ENCODE peak calls at places on chromosomes 13 and 19, in five cellular contexts. B is transverse colon, D is sigmoid colon, P is breast epithelium, O is SK-N-SH. A is an unnamed sample. For H3K36me3, the result is how much of the 10 kb centered on the place peaks cover.

GRCh38 chr13:33676700-33677048 is 141.3 kb upstream of the RFC3 start:
- DNase-seq in O (peak), D (peak), P (peak), B (peak), A (no peak)

GRCh38 chr13:65063753-65064152 is 2166.4 kb downstream of the PCDH9 start:
- DNase-seq in B (no peak), O (no peak), P (no peak), D (no peak), A (no peak)

GRCh38 chr19:42313096-42313839 is at the start of gene TMEM145:
- DNase-seq in D (no peak), P (no peak), O (peak), B (peak), A (no peak)

GRCh38 chr13:95523598-95523997 is 28.9 kb upstream of the CLDN10 start:
- DNase-seq in O (no peak), D (no peak), P (no peak), B (no peak), A (no peak)

GRCh38 chr19:17752865-17753639 is 1.8 kb downstream of the FCHO1 start:
- DNase-seq in D (no peak), P (no peak), O (no peak), B (no peak), A (no peak)

GRCh38 chr13:102597029-102598015 is 536 bp downstream of the TPP2 start:
- DNase-seq in P (no peak), O (peak), D (peak), B (peak), A (no peak)

GRCh38 chr13:113802761-113803160 is 43.7 kb downstream of the TMEM255B start:
- DNase-seq in B (no peak), D (peak), P (no peak), O (no peak), A (no peak)

GRCh38 chr13:20968745-20969144 is 66.2 kb upstream of the XPO4 start:
- DNase-seq in P (no peak), O (no peak), B (no peak), D (no peak), A (no peak)

GRCh38 chr19:44809856-44810554 is 1.1 kb downstream of the BCAM start:
- DNase-seq in P (no peak), O (no peak), D (no peak), B (no peak), A (no peak)

GRCh38 chr19:45812297-45812696 is 2.8 kb downstream of the RSPH6A start:
- DNase-seq in O (no peak), P (no peak), B (no peak), D (no peak), A (no peak)

GRCh38 chr13:34035676-34036325 is 217.9 kb downstream of the RFC3 start:
- DNase-seq in P (no peak), D (no peak), B (no peak), O (no peak), A (no peak)

GRCh38 chr19:19111967-19112580 is 26.2 kb downstream of the TMEM161A start:
- DNase-seq in P (no peak), B (no peak), D (no peak), O (peak), A (no peak)

GRCh38 chr19:35268546-35269424 is at the start of gene USF2:
- DNase-seq in O (peak), P (no peak), B (peak), D (peak), A (no peak)

GRCh38 chr13:93736111-93736510 is 509.5 kb downstream of the GPC6 start:
- DNase-seq in D (no peak), P (no peak), O (no peak), B (no peak), A (no peak)

GRCh38 chr13:81383441-81383840 is 1042.5 kb upstream of the SPRY2 start:
- DNase-seq in B (no peak), P (no peak), O (no peak), D (no peak), A (no peak)

GRCh38 chr13:40261361-40261760 is 405.1 kb downstream of the FOXO1 start:
- DNase-seq in P (no peak), O (no peak), D (no peak), B (no peak), A (no peak)

DNA sequence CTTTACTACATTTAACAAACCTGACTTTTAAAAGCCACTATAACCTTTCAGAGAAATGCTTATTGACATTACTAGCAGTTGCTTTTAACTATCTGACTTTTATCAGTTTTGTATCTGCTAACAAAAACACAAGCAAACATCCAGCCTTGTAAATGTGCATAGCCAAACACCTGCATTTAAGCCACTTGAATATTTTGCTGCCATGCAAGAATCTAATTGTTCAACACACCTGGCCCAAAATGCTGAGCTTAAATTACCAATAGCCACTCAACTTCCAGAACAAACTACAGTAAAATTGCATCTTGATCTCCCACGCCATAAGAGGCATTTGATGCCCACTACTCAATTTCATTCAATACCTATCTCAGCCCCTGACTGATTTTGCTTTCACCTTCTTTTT is 9.3 kb downstream of the ZIC5 start:
- DNase-seq in D (no peak), O (no peak), P (no peak), B (no peak), A (no peak)
- TF ChIP-seq POLR2AphosphoS5 in D (no peak), O (no peak), P (no peak), B (no peak), A (no peak)

GRCh38 chr19:16444273-16444597 is 27.5 kb downstream of the EPS15L1 start:
- DNase-seq in D (no peak), B (no peak), O (no peak), P (no peak), A (no peak)

GRCh38 chr19:16446108-16447014 is 25.4 kb downstream of the EPS15L1 start:
- DNase-seq in D (no peak), P (no peak), B (no peak), O (no peak), A (no peak)

GRCh38 chr19:16442386-16443276 is 29.1 kb downstream of the EPS15L1 start:
- DNase-seq in B (peak), O (no peak), D (peak), P (no peak), A (no peak)

GRCh38 chr19:16445238-16446107 is 26.3 kb downstream of the EPS15L1 start:
- DNase-seq in D (no peak), B (peak), P (no peak), O (no peak), A (no peak)

DNA sequence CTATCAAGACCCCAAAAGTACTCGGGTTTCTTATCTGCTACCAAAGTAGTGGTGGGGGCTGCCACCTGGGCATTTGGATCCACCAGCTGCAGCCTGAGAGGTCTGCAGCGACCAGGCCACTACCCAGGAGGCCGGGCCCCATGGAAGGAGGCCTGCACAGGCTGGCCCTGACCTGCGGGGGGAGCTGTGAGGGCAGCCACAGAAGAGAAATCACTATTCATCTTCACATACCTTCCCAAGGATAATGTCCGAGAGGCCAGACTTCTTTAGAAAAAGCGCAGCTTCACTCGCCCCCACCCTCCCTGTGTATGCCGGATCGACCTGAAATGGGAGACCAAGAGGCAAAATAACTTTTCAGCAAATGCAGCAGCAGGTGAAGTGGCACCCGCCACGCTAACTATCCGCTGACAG is 30.1 kb downstream of the EPS15L1 start:
- DNase-seq in O (peak), D (no peak), B (no peak), P (no peak), A (no peak)
- H3K36me3 ChIP-seq in O (under half), D (under half), B (under half), P (under half), A (under half)

DNA sequence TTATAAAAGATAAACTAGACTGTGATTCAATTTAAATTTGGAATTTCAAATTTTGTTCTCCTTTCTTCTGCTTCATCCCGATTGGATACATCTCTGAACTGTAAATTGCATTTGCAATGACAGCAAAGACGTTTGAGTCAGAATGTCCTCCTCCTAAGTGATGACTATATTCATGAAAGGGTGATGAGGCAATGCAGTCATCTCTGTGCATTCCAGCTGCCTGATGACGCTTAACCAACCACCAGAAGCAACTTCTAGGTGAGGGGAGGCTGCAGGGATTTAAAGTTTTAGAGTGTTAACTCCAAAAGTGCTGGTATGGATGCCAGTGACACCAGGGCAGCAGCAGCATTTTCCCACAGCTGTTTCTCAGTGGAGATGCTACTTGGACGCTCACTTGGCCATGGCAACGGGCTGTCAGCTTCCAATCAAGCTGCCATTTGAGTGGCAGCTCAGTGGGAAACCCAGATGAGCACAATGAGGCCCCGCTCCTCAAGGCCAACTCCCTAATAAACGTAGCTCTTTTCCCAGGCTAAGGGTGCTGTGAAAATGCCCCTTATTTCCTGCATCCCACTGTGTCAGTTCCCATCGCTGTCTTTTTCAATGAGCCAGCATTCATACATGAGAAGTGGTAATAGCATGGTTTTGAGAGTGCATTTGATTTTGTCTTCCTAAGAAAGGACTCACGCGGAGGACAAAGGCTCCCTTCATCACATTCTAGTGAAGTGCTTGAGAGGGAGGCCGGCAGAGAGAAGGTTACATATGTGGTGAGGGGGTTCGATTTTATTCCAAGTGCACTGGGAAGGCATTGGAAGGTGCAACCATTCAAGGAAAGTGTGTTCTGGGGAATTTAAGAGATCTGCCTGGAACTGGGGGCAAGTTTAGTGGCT is 45.2 kb upstream of the AMER2 start:
- DNase-seq in B (no peak), D (no peak), O (no peak), P (no peak), A (no peak)
- H3K27ac ChIP-seq in B (no peak), D (no peak), O (no peak), P (no peak), A (no peak)

DNA sequence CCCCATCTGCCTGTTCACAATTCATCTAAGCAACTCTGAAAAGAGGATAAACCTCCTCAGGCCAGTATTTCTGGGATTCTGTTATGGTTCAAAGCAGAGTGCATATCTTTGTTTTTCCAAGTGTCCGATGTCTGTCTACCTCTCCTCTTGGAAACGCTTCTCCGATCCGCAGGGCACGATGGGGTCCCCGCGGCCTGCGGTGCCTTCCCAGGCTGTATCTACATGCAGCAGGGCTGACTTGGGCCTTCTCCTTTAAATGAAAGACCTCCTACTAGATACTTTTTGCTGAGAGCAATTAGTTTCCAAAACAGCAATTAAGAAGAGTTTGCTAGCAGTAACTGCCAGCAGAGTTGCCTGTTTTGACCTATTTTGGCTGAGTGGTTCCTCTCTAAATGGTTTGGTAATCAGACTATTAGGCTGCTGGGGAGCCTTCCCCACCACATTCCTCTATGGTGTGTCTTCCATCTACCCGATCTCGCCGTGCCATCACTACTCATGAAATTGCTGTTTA is 23.5 kb downstream of the COL4A2 start:
- DNase-seq in D (peak), O (no peak), P (no peak), B (no peak), A (no peak)
- TF ChIP-seq POLR2AphosphoS5 in D (no peak), O (no peak), P (no peak), B (no peak), A (no peak)

DNA sequence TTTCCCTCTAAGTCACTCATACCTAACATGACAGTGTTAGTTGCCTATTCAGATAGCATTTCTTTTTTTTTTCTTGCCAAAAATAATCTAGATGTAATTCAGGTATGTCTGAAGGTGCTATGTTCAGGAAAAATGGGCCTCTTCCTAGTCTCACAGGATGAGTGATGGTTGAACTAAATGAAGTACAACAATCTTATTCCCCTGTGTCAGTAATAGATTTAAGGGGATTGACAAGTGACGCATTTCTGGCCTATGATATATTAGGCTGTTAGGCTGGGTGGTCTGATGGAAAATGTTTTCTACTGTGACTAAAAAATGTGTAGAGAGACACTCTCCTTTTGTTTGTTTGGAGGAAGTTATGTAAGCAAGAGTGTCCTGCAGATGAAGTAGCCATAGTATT is 878.7 kb upstream of the SLITRK1 start:
- DNase-seq in O (no peak), B (no peak), D (no peak), P (no peak), A (no peak)
- H3K36me3 ChIP-seq in O (under half), B (under half), D (under half), P (under half), A (under half)

GRCh38 chr13:106616729-106617128 is 48.8 kb upstream of the ARGLU1 start:
- DNase-seq in D (no peak), O (no peak), B (no peak), P (no peak), A (no peak)

GRCh38 chr13:106621833-106622232 is 53.9 kb upstream of the ARGLU1 start:
- DNase-seq in P (no peak), D (no peak), O (no peak), B (no peak), A (no peak)

GRCh38 chr13:106619688-106620555 is 52.0 kb upstream of the ARGLU1 start:
- DNase-seq in B (peak), O (peak), P (no peak), D (no peak), A (peak)

GRCh38 chr13:106612688-106613087 is 44.8 kb upstream of the ARGLU1 start:
- DNase-seq in B (peak), O (no peak), D (peak), P (no peak), A (no peak)

DNA sequence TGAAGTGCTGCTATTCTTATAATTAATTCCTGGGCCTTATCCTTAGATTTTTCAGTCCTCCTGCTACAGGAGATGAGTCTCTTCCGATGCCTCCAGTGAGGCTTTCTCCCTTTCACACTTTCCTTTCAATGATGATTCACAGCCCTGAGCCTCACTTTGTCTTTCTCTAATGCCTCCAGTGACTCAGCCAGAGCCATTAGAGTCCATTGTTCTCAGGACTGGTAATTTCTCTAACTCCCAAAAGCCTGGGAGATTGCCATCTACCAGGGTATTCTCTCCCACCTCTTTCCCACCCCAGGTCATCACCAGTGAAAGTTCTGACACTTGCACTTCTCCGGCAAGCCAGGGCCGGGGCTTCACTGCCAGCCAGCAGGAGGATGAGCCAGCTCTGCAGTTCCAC is 49.6 kb upstream of the ARGLU1 start:
- DNase-seq in B (no peak), O (no peak), P (no peak), D (no peak), A (no peak)
- H3K27ac ChIP-seq in B (no peak), O (no peak), P (no peak), D (no peak), A (no peak)

GRCh38 chr13:47990427-47990826 is 10.6 kb downstream of the SUCLA2 start:
- DNase-seq in D (no peak), O (no peak), P (no peak), B (no peak), A (no peak)
- TF ChIP-seq POLR2AphosphoS5 in D (no peak), O (no peak), P (no peak), B (no peak), A (no peak)